ENCODE peak calls at places on chromosomes 5 and 9, in eight cellular contexts. One of them, this sample, is unnamed.

GRCh38 chr9:99824378-99825157 is 2.9 kb downstream of the NR4A3 start:
- DNase-seq in activated gamma-delta T cell treated with anti-CD3 and anti-CD28 coated beads, Interleukin-2, amount 50 U/mL, for 16 hours: peak; percentile 58
- DNase-seq in breast epithelium: no peak
- DNase-seq in hepatocyte: peak; percentile 58
- DNase-seq in NCI-H1092 treated with DMSO at 0.1 percent for 48 hours: no peak
- DNase-seq in H7: peak; percentile 93
- DNase-seq in activated naive CD4-positive, alpha-beta T cell: peak; percentile 29
- DNase-seq in HuH-7: peak; percentile 88
- DNase-seq in this sample: peak; percentile 82

GRCh38 chr5:78698218-78698751 is 49.7 kb upstream of the LHFPL2 start:
- DNase-seq in activated gamma-delta T cell treated with anti-CD3 and anti-CD28 coated beads, Interleukin-2, amount 50 U/mL, for 16 hours: no peak
- DNase-seq in breast epithelium: peak; percentile 54
- DNase-seq in hepatocyte: no peak
- DNase-seq in NCI-H1092 treated with DMSO at 0.1 percent for 48 hours: no peak
- DNase-seq in H7: no peak
- DNase-seq in activated naive CD4-positive, alpha-beta T cell: no peak
- DNase-seq in HuH-7: no peak
- DNase-seq in this sample: peak; percentile 77

GRCh38 chr9:91905958-91906585 is 44.0 kb downstream of the ROR2 start:
- DNase-seq in activated gamma-delta T cell treated with anti-CD3 and anti-CD28 coated beads, Interleukin-2, amount 50 U/mL, for 16 hours: peak; percentile 32
- DNase-seq in breast epithelium: no peak
- DNase-seq in hepatocyte: no peak
- DNase-seq in NCI-H1092 treated with DMSO at 0.1 percent for 48 hours: no peak
- DNase-seq in H7: no peak
- DNase-seq in activated naive CD4-positive, alpha-beta T cell: no peak
- DNase-seq in HuH-7: peak; percentile 30
- DNase-seq in this sample: no peak

GRCh38 chr5:110880413-110880812 is 141.6 kb downstream of the SLC25A46 start:
- DNase-seq in activated gamma-delta T cell treated with anti-CD3 and anti-CD28 coated beads, Interleukin-2, amount 50 U/mL, for 16 hours: no peak
- DNase-seq in breast epithelium: peak; percentile 47
- DNase-seq in hepatocyte: peak; percentile 59
- DNase-seq in NCI-H1092 treated with DMSO at 0.1 percent for 48 hours: no peak
- DNase-seq in H7: no peak
- DNase-seq in activated naive CD4-positive, alpha-beta T cell: no peak
- DNase-seq in HuH-7: no peak
- DNase-seq in this sample: no peak

GRCh38 chr5:76401801-76402250 is 1.3 kb upstream of the IQGAP2 start:
- DNase-seq in activated gamma-delta T cell treated with anti-CD3 and anti-CD28 coated beads, Interleukin-2, amount 50 U/mL, for 16 hours: no peak
- DNase-seq in breast epithelium: no peak
- DNase-seq in hepatocyte: no peak
- DNase-seq in NCI-H1092 treated with DMSO at 0.1 percent for 48 hours: no peak
- DNase-seq in H7: no peak
- DNase-seq in activated naive CD4-positive, alpha-beta T cell: no peak
- DNase-seq in HuH-7: no peak
- DNase-seq in this sample: no peak

GRCh38 chr9:17052626-17053025 is 82.2 kb upstream of the CNTLN start:
- DNase-seq in activated gamma-delta T cell treated with anti-CD3 and anti-CD28 coated beads, Interleukin-2, amount 50 U/mL, for 16 hours: no peak
- DNase-seq in breast epithelium: no peak
- DNase-seq in hepatocyte: no peak
- DNase-seq in NCI-H1092 treated with DMSO at 0.1 percent for 48 hours: no peak
- DNase-seq in H7: peak; percentile 53
- DNase-seq in activated naive CD4-positive, alpha-beta T cell: no peak
- DNase-seq in HuH-7: no peak
- DNase-seq in this sample: no peak

GRCh38 chr9:135482015-135482754 is 2.6 kb downstream of the PPP1R26 start:
- DNase-seq in activated gamma-delta T cell treated with anti-CD3 and anti-CD28 coated beads, Interleukin-2, amount 50 U/mL, for 16 hours: no peak
- DNase-seq in breast epithelium: no peak
- DNase-seq in hepatocyte: no peak
- DNase-seq in NCI-H1092 treated with DMSO at 0.1 percent for 48 hours: no peak
- DNase-seq in H7: no peak
- DNase-seq in activated naive CD4-positive, alpha-beta T cell: no peak
- DNase-seq in HuH-7: no peak
- DNase-seq in this sample: no peak

GRCh38 chr9:112110773-112111106 is 64.4 kb downstream of the SUSD1 start:
- DNase-seq in activated gamma-delta T cell treated with anti-CD3 and anti-CD28 coated beads, Interleukin-2, amount 50 U/mL, for 16 hours: no peak
- DNase-seq in breast epithelium: no peak
- DNase-seq in hepatocyte: no peak
- DNase-seq in NCI-H1092 treated with DMSO at 0.1 percent for 48 hours: no peak
- DNase-seq in H7: no peak
- DNase-seq in activated naive CD4-positive, alpha-beta T cell: no peak
- DNase-seq in HuH-7: no peak
- DNase-seq in this sample: no peak

GRCh38 chr9:83060557-83060956 is 2.4 kb downstream of the RASEF start:
- DNase-seq in activated gamma-delta T cell treated with anti-CD3 and anti-CD28 coated beads, Interleukin-2, amount 50 U/mL, for 16 hours: no peak
- DNase-seq in breast epithelium: no peak
- DNase-seq in hepatocyte: peak; percentile 38
- DNase-seq in NCI-H1092 treated with DMSO at 0.1 percent for 48 hours: peak; percentile 72
- DNase-seq in H7: no peak
- DNase-seq in activated naive CD4-positive, alpha-beta T cell: no peak
- DNase-seq in HuH-7: no peak
- DNase-seq in this sample: no peak

GRCh38 chr5:98753507-98753906 is 20.0 kb upstream of the RGMB start:
- DNase-seq in activated gamma-delta T cell treated with anti-CD3 and anti-CD28 coated beads, Interleukin-2, amount 50 U/mL, for 16 hours: no peak
- DNase-seq in breast epithelium: no peak
- DNase-seq in hepatocyte: no peak
- DNase-seq in NCI-H1092 treated with DMSO at 0.1 percent for 48 hours: no peak
- DNase-seq in H7: no peak
- DNase-seq in activated naive CD4-positive, alpha-beta T cell: no peak
- DNase-seq in HuH-7: no peak
- DNase-seq in this sample: no peak

GRCh38 chr5:9429691-9430215 is 116.1 kb downstream of the SEMA5A start:
- DNase-seq in activated gamma-delta T cell treated with anti-CD3 and anti-CD28 coated beads, Interleukin-2, amount 50 U/mL, for 16 hours: no peak
- DNase-seq in breast epithelium: no peak
- DNase-seq in hepatocyte: no peak
- DNase-seq in NCI-H1092 treated with DMSO at 0.1 percent for 48 hours: no peak
- DNase-seq in H7: no peak
- DNase-seq in activated naive CD4-positive, alpha-beta T cell: no peak
- DNase-seq in HuH-7: no peak
- DNase-seq in this sample: no peak

GRCh38 chr5:112186401-112186990 is 232.6 kb downstream of the EPB41L4A start:
- DNase-seq in activated gamma-delta T cell treated with anti-CD3 and anti-CD28 coated beads, Interleukin-2, amount 50 U/mL, for 16 hours: no peak
- DNase-seq in breast epithelium: no peak
- DNase-seq in hepatocyte: peak; percentile 68
- DNase-seq in NCI-H1092 treated with DMSO at 0.1 percent for 48 hours: peak; percentile 10
- DNase-seq in H7: no peak
- DNase-seq in activated naive CD4-positive, alpha-beta T cell: no peak
- DNase-seq in HuH-7: peak; percentile 15
- DNase-seq in this sample: no peak

GRCh38 chr9:135533093-135533492 is 11.9 kb downstream of the LCN1 start:
- DNase-seq in activated gamma-delta T cell treated with anti-CD3 and anti-CD28 coated beads, Interleukin-2, amount 50 U/mL, for 16 hours: no peak
- DNase-seq in breast epithelium: no peak
- DNase-seq in hepatocyte: no peak
- DNase-seq in NCI-H1092 treated with DMSO at 0.1 percent for 48 hours: no peak
- DNase-seq in H7: peak; percentile 19
- DNase-seq in activated naive CD4-positive, alpha-beta T cell: no peak
- DNase-seq in HuH-7: no peak
- DNase-seq in this sample: no peak

GRCh38 chr5:172733179-172733973 is 37.6 kb downstream of the DUSP1 start:
- DNase-seq in activated gamma-delta T cell treated with anti-CD3 and anti-CD28 coated beads, Interleukin-2, amount 50 U/mL, for 16 hours: no peak
- DNase-seq in breast epithelium: peak; percentile 93
- DNase-seq in hepatocyte: peak; percentile 88
- DNase-seq in NCI-H1092 treated with DMSO at 0.1 percent for 48 hours: no peak
- DNase-seq in H7: no peak
- DNase-seq in activated naive CD4-positive, alpha-beta T cell: no peak
- DNase-seq in HuH-7: peak; percentile 49
- DNase-seq in this sample: peak; percentile 96

GRCh38 chr5:126519637-126520592 is 75.1 kb downstream of the ALDH7A1 start:
- DNase-seq in activated gamma-delta T cell treated with anti-CD3 and anti-CD28 coated beads, Interleukin-2, amount 50 U/mL, for 16 hours: no peak
- DNase-seq in breast epithelium: no peak
- DNase-seq in hepatocyte: peak; percentile 18
- DNase-seq in NCI-H1092 treated with DMSO at 0.1 percent for 48 hours: peak; percentile 12
- DNase-seq in H7: no peak
- DNase-seq in activated naive CD4-positive, alpha-beta T cell: no peak
- DNase-seq in HuH-7: no peak
- DNase-seq in this sample: no peak

GRCh38 chr5:9549941-9550340 is 4.1 kb upstream of the SEMA5A start:
- DNase-seq in activated gamma-delta T cell treated with anti-CD3 and anti-CD28 coated beads, Interleukin-2, amount 50 U/mL, for 16 hours: no peak
- DNase-seq in breast epithelium: no peak
- DNase-seq in hepatocyte: no peak
- DNase-seq in NCI-H1092 treated with DMSO at 0.1 percent for 48 hours: no peak
- DNase-seq in H7: no peak
- DNase-seq in activated naive CD4-positive, alpha-beta T cell: no peak
- DNase-seq in HuH-7: no peak
- DNase-seq in this sample: no peak

This sample was measured in islet precursor cell.